ENCODE peak calls at places on chromosomes 3 and 15, in seven cellular contexts. One of them, this sample, is unnamed.

GRCh38 chr3:46673151-46674030 is 20.1 kb downstream of the ALS2CL start:
- DNase-seq in upper lobe of left lung: no peak
- DNase-seq in A549: no peak
- DNase-seq in dorsolateral prefrontal cortex: no peak
- DNase-seq in hepatocyte: no peak
- DNase-seq in fibroblast of the aortic adventitia: no peak
- DNase-seq in heart left ventricle: peak
- DNase-seq in this sample: no peak

GRCh38 chr15:39691229-39691628 is 91.4 kb downstream of the FSIP1 start:
- DNase-seq in upper lobe of left lung: no peak
- DNase-seq in A549: no peak
- DNase-seq in dorsolateral prefrontal cortex: peak
- DNase-seq in hepatocyte: no peak
- DNase-seq in fibroblast of the aortic adventitia: peak
- DNase-seq in heart left ventricle: no peak
- DNase-seq in this sample: no peak

GRCh38 chr15:79540551-79540950 is 108.4 kb downstream of the MINAR1 start:
- DNase-seq in upper lobe of left lung: no peak
- DNase-seq in A549: peak
- DNase-seq in dorsolateral prefrontal cortex: no peak
- DNase-seq in hepatocyte: no peak
- DNase-seq in fibroblast of the aortic adventitia: no peak
- DNase-seq in heart left ventricle: no peak
- DNase-seq in this sample: no peak

GRCh38 chr15:92667291-92667904 is 11.8 kb upstream of the FAM174B start:
- DNase-seq in upper lobe of left lung: no peak
- DNase-seq in A549: peak
- DNase-seq in dorsolateral prefrontal cortex: no peak
- DNase-seq in hepatocyte: no peak
- DNase-seq in fibroblast of the aortic adventitia: no peak
- DNase-seq in heart left ventricle: no peak
- DNase-seq in this sample: no peak

GRCh38 chr3:189911001-189911400 is 209.7 kb downstream of the P3H2 start:
- DNase-seq in upper lobe of left lung: no peak
- DNase-seq in A549: no peak
- DNase-seq in dorsolateral prefrontal cortex: no peak
- DNase-seq in hepatocyte: no peak
- DNase-seq in fibroblast of the aortic adventitia: no peak
- DNase-seq in heart left ventricle: no peak
- DNase-seq in this sample: no peak

GRCh38 chr3:124563376-124563775 is 166.9 kb upstream of the UMPS start:
- DNase-seq in upper lobe of left lung: no peak
- DNase-seq in A549: peak
- DNase-seq in dorsolateral prefrontal cortex: no peak
- DNase-seq in hepatocyte: peak
- DNase-seq in fibroblast of the aortic adventitia: peak
- DNase-seq in heart left ventricle: no peak
- DNase-seq in this sample: peak

GRCh38 chr3:8851703-8852102 is 82.3 kb upstream of the OXTR start:
- DNase-seq in upper lobe of left lung: no peak
- DNase-seq in A549: peak
- DNase-seq in dorsolateral prefrontal cortex: no peak
- DNase-seq in hepatocyte: peak
- DNase-seq in fibroblast of the aortic adventitia: peak
- DNase-seq in heart left ventricle: no peak
- DNase-seq in this sample: no peak

GRCh38 chr3:4335840-4336579 is 32.8 kb downstream of the SETMAR start:
- DNase-seq in upper lobe of left lung: no peak
- DNase-seq in A549: no peak
- DNase-seq in dorsolateral prefrontal cortex: no peak
- DNase-seq in hepatocyte: no peak
- DNase-seq in fibroblast of the aortic adventitia: no peak
- DNase-seq in heart left ventricle: no peak
- DNase-seq in this sample: no peak

GRCh38 chr3:172666181-172666872 is 44.5 kb downstream of the NCEH1 start:
- DNase-seq in upper lobe of left lung: no peak
- DNase-seq in A549: no peak
- DNase-seq in dorsolateral prefrontal cortex: no peak
- DNase-seq in hepatocyte: no peak
- DNase-seq in fibroblast of the aortic adventitia: no peak
- DNase-seq in heart left ventricle: no peak
- DNase-seq in this sample: no peak

GRCh38 chr15:52392008-52392687 is 96.5 kb upstream of the MYO5C start:
- DNase-seq in upper lobe of left lung: no peak
- DNase-seq in A549: peak
- DNase-seq in dorsolateral prefrontal cortex: no peak
- DNase-seq in hepatocyte: no peak
- DNase-seq in fibroblast of the aortic adventitia: peak
- DNase-seq in heart left ventricle: no peak
- DNase-seq in this sample: no peak

GRCh38 chr3:105222568-105223093 is 144.1 kb upstream of the ALCAM start:
- DNase-seq in upper lobe of left lung: no peak
- DNase-seq in A549: no peak
- DNase-seq in dorsolateral prefrontal cortex: no peak
- DNase-seq in hepatocyte: no peak
- DNase-seq in fibroblast of the aortic adventitia: no peak
- DNase-seq in heart left ventricle: no peak
- DNase-seq in this sample: no peak

GRCh38 chr3:72310028-72310987 is 525.4 kb upstream of the PROK2 start:
- DNase-seq in upper lobe of left lung: no peak
- DNase-seq in A549: no peak
- DNase-seq in dorsolateral prefrontal cortex: no peak
- DNase-seq in hepatocyte: peak
- DNase-seq in fibroblast of the aortic adventitia: peak
- DNase-seq in heart left ventricle: peak
- DNase-seq in this sample: peak

GRCh38 chr3:31976302-31976701 is 4.8 kb downstream of the OSBPL10 start:
- DNase-seq in upper lobe of left lung: no peak
- DNase-seq in A549: no peak
- DNase-seq in dorsolateral prefrontal cortex: no peak
- DNase-seq in hepatocyte: no peak
- DNase-seq in fibroblast of the aortic adventitia: no peak
- DNase-seq in heart left ventricle: no peak
- DNase-seq in this sample: no peak

GRCh38 chr3:97979610-97980009 is 7.4 kb upstream of the RIOX2 start:
- DNase-seq in upper lobe of left lung: no peak
- DNase-seq in A549: peak
- DNase-seq in dorsolateral prefrontal cortex: no peak
- DNase-seq in hepatocyte: no peak
- DNase-seq in fibroblast of the aortic adventitia: no peak
- DNase-seq in heart left ventricle: peak
- DNase-seq in this sample: no peak

GRCh38 chr15:62209821-62210220 is 44.7 kb upstream of the C2CD4B start:
- DNase-seq in upper lobe of left lung: no peak
- DNase-seq in A549: no peak
- DNase-seq in dorsolateral prefrontal cortex: no peak
- DNase-seq in hepatocyte: peak
- DNase-seq in fibroblast of the aortic adventitia: no peak
- DNase-seq in heart left ventricle: no peak
- DNase-seq in this sample: peak
- TF ChIP-seq CTCF in upper lobe of left lung: no peak
- TF ChIP-seq CTCF in A549: no peak
- TF ChIP-seq CTCF in dorsolateral prefrontal cortex: no peak
- TF ChIP-seq CTCF in hepatocyte: no peak
- TF ChIP-seq CTCF in fibroblast of the aortic adventitia: no peak
- TF ChIP-seq CTCF in heart left ventricle: no peak
- TF ChIP-seq CTCF in this sample: no peak

DNA sequence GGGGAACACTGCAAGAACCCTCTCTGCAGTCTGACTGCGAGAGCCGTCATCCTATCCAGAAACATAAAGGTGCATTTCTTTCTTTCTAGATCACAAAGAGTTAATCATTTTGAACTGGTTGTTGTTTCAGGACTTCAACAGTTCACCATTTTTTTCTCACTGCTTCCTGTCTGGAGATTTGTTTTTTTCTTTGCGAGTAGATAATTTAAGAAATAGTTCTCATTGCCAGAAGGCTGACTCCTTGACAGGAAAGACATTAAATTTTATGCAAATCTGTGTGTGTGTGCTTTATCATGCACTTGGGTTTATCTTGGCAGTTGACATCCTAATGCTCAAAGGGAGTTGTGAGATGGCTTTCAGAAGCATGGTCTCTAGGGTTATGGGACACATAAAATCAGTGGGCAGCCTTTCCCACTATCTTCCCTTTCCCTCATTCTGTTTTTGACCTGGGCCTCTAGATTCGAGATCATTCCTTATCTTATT is 123.5 kb upstream of the TBL1XR1 start:
- DNase-seq in upper lobe of left lung: no peak
- DNase-seq in A549: no peak
- DNase-seq in dorsolateral prefrontal cortex: no peak
- DNase-seq in hepatocyte: no peak
- DNase-seq in fibroblast of the aortic adventitia: peak
- DNase-seq in heart left ventricle: no peak
- DNase-seq in this sample: no peak
- H3K4me3 ChIP-seq in upper lobe of left lung: no peak
- H3K4me3 ChIP-seq in A549: no peak
- H3K4me3 ChIP-seq in dorsolateral prefrontal cortex: no peak
- H3K4me3 ChIP-seq in hepatocyte: no peak
- H3K4me3 ChIP-seq in fibroblast of the aortic adventitia: no peak
- H3K4me3 ChIP-seq in heart left ventricle: no peak
- H3K4me3 ChIP-seq in this sample: no peak

DNA sequence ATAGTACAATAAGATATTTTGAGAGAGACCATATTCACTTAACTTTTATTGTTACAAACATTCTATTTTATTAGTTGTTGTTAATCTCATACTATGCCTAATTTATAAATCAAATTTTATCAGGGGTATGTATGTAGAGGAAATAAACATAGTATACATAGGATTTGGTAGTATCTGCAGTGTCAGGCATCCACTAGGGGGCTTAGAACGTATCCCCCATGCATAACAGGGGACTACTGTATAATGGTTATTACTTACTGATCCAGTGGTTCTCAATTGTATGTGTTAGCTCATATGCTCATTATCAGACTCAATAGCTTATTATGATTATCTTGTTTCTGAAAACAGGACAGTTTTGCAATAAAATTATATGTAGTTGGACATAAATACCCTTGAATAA is 27.6 kb downstream of the CMC1 start:
- DNase-seq in upper lobe of left lung: no peak
- DNase-seq in A549: peak
- DNase-seq in dorsolateral prefrontal cortex: no peak
- DNase-seq in hepatocyte: no peak
- DNase-seq in fibroblast of the aortic adventitia: no peak
- DNase-seq in heart left ventricle: no peak
- DNase-seq in this sample: no peak
- TF ChIP-seq CTCF in upper lobe of left lung: no peak
- TF ChIP-seq CTCF in A549: no peak
- TF ChIP-seq CTCF in dorsolateral prefrontal cortex: no peak
- TF ChIP-seq CTCF in hepatocyte: no peak
- TF ChIP-seq CTCF in fibroblast of the aortic adventitia: peak
- TF ChIP-seq CTCF in heart left ventricle: no peak
- TF ChIP-seq CTCF in this sample: no peak

GRCh38 chr3:53170325-53171108 is 9.5 kb downstream of the PRKCD start:
- DNase-seq in upper lobe of left lung: peak
- DNase-seq in A549: no peak
- DNase-seq in dorsolateral prefrontal cortex: no peak
- DNase-seq in hepatocyte: peak
- DNase-seq in fibroblast of the aortic adventitia: no peak
- DNase-seq in heart left ventricle: peak
- DNase-seq in this sample: peak
- H3K4me3 ChIP-seq in upper lobe of left lung: peak
- H3K4me3 ChIP-seq in A549: no peak
- H3K4me3 ChIP-seq in dorsolateral prefrontal cortex: no peak
- H3K4me3 ChIP-seq in hepatocyte: no peak
- H3K4me3 ChIP-seq in fibroblast of the aortic adventitia: no peak
- H3K4me3 ChIP-seq in heart left ventricle: peak
- H3K4me3 ChIP-seq in this sample: no peak

GRCh38 chr3:144687862-144688261 is 716.2 kb downstream of the DIPK2A start:
- DNase-seq in upper lobe of left lung: no peak
- DNase-seq in A549: peak
- DNase-seq in dorsolateral prefrontal cortex: no peak
- DNase-seq in hepatocyte: no peak
- DNase-seq in fibroblast of the aortic adventitia: peak
- DNase-seq in heart left ventricle: no peak
- DNase-seq in this sample: no peak
- TF ChIP-seq CTCF in upper lobe of left lung: no peak
- TF ChIP-seq CTCF in A549: no peak
- TF ChIP-seq CTCF in dorsolateral prefrontal cortex: no peak
- TF ChIP-seq CTCF in hepatocyte: no peak
- TF ChIP-seq CTCF in fibroblast of the aortic adventitia: peak
- TF ChIP-seq CTCF in heart left ventricle: no peak
- TF ChIP-seq CTCF in this sample: no peak

DNA sequence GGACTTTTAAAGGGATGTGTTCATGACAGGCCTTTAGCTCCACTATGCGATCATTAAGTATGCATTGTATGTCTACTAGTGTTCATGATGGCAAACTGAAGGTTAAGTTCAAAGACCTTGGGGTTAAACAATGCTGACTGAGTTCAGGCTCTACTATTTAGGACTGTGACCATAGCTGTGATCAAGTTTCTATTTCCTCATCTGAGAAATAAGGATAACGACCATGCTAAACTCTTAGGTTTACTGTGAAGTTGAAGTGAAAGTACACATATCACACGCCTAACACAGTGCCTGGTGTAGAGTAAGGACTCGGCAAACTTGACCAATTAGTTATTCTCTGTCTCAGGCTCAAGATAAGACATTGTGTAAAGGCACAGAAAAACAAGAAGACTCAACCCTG is 243.2 kb downstream of the MBNL1 start:
- DNase-seq in upper lobe of left lung: no peak
- DNase-seq in A549: no peak
- DNase-seq in dorsolateral prefrontal cortex: no peak
- DNase-seq in hepatocyte: no peak
- DNase-seq in fibroblast of the aortic adventitia: no peak
- DNase-seq in heart left ventricle: no peak
- DNase-seq in this sample: no peak
- H3K4me3 ChIP-seq in upper lobe of left lung: no peak
- H3K4me3 ChIP-seq in A549: no peak
- H3K4me3 ChIP-seq in dorsolateral prefrontal cortex: no peak
- H3K4me3 ChIP-seq in hepatocyte: no peak
- H3K4me3 ChIP-seq in fibroblast of the aortic adventitia: no peak
- H3K4me3 ChIP-seq in heart left ventricle: no peak
- H3K4me3 ChIP-seq in this sample: no peak